ENCODE peak calls at places on chromosomes 12 and 14, in five cellular contexts. P is LoVo, K is kidney, S is MV-4-11, I is bronchial epithelial cell. Y is an unnamed sample.

GRCh38 chr12:12715459-12716150 is 1.6 kb upstream of the CDKN1B start:
- DNase-seq in P (peak; percentile 27), K (no peak), S (peak; percentile 87), I (peak; percentile 13), Y (no peak)

GRCh38 chr14:69037790-69038448 is 58.8 kb upstream of the ACTN1 start:
- DNase-seq in P (no peak), K (no peak), S (no peak), I (peak; percentile 60), Y (no peak)

GRCh38 chr12:116539905-116540482 is 19.2 kb upstream of the MAP1LC3B2 start:
- DNase-seq in P (no peak), K (peak; percentile 86), S (no peak), I (peak; percentile 53), Y (no peak)

GRCh38 chr14:91996951-91997371 is 42.9 kb downstream of the TRIP11 start:
- DNase-seq in P (peak; percentile 29), K (no peak), S (peak; percentile 42), I (peak; percentile 81), Y (peak; percentile 36)

GRCh38 chr12:118120579-118121363 is 15.2 kb upstream of the PEBP1 start:
- DNase-seq in P (peak; percentile 72), K (peak; percentile 89), S (peak; percentile 59), I (peak; percentile 40), Y (peak; percentile 73)

GRCh38 chr14:68040633-68041369 is 221.2 kb downstream of the RAD51B start:
- DNase-seq in P (no peak), K (no peak), S (no peak), I (no peak), Y (no peak)

GRCh38 chr12:117042171-117042809 is 56.9 kb downstream of the TESC start:
- DNase-seq in P (peak; percentile 59), K (no peak), S (no peak), I (no peak), Y (peak; percentile 65)

GRCh38 chr12:71664411-71665108 is 459 bp downstream of the THAP2 start:
- DNase-seq in P (no peak), K (no peak), S (no peak), I (peak; percentile 39), Y (no peak)

GRCh38 chr12:95976416-95976832 is 19.7 kb downstream of the HAL start:
- DNase-seq in P (no peak), K (no peak), S (no peak), I (peak; percentile 43), Y (no peak)

GRCh38 chr14:68106917-68107316 is 287.3 kb downstream of the RAD51B start:
- DNase-seq in P (no peak), K (no peak), S (no peak), I (no peak), Y (no peak)

GRCh38 chr12:49671051-49671765 is 36.0 kb downstream of the FMNL3 start:
- DNase-seq in P (no peak), K (peak; percentile 62), S (peak; percentile 39), I (peak; percentile 8), Y (no peak)

GRCh38 chr12:130514149-130514551 is 176.5 kb downstream of the PIWIL1 start:
- DNase-seq in P (no peak), K (no peak), S (no peak), I (no peak), Y (no peak)

GRCh38 chr12:95546491-95546813 is 4.8 kb downstream of the USP44 start:
- DNase-seq in P (no peak), K (no peak), S (no peak), I (no peak), Y (no peak)

GRCh38 chr14:87108726-87109125 is 884.3 kb downstream of the GALC start:
- DNase-seq in P (no peak), K (no peak), S (no peak), I (peak; percentile 36), Y (no peak)

GRCh38 chr12:132356686-132357622 is 27.6 kb upstream of the GALNT9 start:
- DNase-seq in P (peak; percentile 66), K (peak; percentile 92), S (peak; percentile 57), I (peak; percentile 1), Y (peak; percentile 83)

GRCh38 chr12:12560587-12561304 is 1.9 kb downstream of the DUSP16 start:
- DNase-seq in P (peak; percentile 80), K (no peak), S (peak; percentile 79), I (peak; percentile 93), Y (peak; percentile 39)

GRCh38 chr14:57329833-57330232 is 60.6 kb upstream of the NAA30 start:
- DNase-seq in P (no peak), K (no peak), S (no peak), I (no peak), Y (no peak)

GRCh38 chr12:101564912-101565311 is 29.9 kb upstream of the MYBPC1 start:
- DNase-seq in P (no peak), K (no peak), S (peak; percentile 12), I (no peak), Y (no peak)

GRCh38 chr12:103997277-103997900 is 31.7 kb downstream of the TDG start:
- DNase-seq in P (no peak), K (no peak), S (no peak), I (no peak), Y (no peak)

GRCh38 chr14:22478670-22479069 is 110.4 kb downstream of the DAD1 start:
- DNase-seq in P (no peak), K (no peak), S (no peak), I (no peak), Y (no peak)

GRCh38 chr12:7162691-7163114 is 26.8 kb upstream of the PEX5 start:
- DNase-seq in P (peak; percentile 82), K (no peak), S (no peak), I (peak; percentile 55), Y (peak; percentile 75)

GRCh38 chr14:34536951-34537676 is 2.4 kb downstream of the EAPP start:
- DNase-seq in P (no peak), K (no peak), S (no peak), I (no peak), Y (no peak)